ENCODE peak calls at places on chromosomes 3 and 15, in six cellular contexts. M is IMR-90, F is H9, G is neuronal stem cell, R is mesendoderm, P is H1. L is an unnamed sample.

GRCh38 chr3:47825590-47825989 is 22.7 kb downstream of the DHX30 start:
- DNase-seq in G (no peak), M (no peak), P (no peak), R (no peak), F (no peak), L (no peak)

GRCh38 chr15:70043590-70043989 is 54.1 kb downstream of the TLE3 start:
- DNase-seq in F (no peak), G (no peak), R (no peak), P (no peak), M (no peak), L (no peak)

GRCh38 chr15:51223771-51224229 is 114.6 kb downstream of the CYP19A1 start:
- DNase-seq in R (peak), M (peak), G (no peak), F (no peak), P (no peak), L (peak)

GRCh38 chr3:194407423-194407822 is 8.4 kb upstream of the GP5 start:
- DNase-seq in P (no peak), F (no peak), M (peak), G (no peak), R (no peak), L (peak)

GRCh38 chr15:48177383-48177874 is 666 bp downstream of the MYEF2 start:
- DNase-seq in G (no peak), M (peak), P (no peak), R (peak), F (no peak), L (peak)

GRCh38 chr15:81264072-81264857 is 59.7 kb downstream of the STARD5 start:
- DNase-seq in F (no peak), G (no peak), M (no peak), P (no peak), R (no peak), L (no peak)

GRCh38 chr3:73411545-73411944 is 213.2 kb downstream of the PDZRN3 start:
- DNase-seq in G (no peak), P (no peak), F (no peak), R (no peak), M (no peak), L (no peak)

GRCh38 chr3:109195812-109196211 is 59.3 kb downstream of the C3orf85 start:
- DNase-seq in M (no peak), R (peak), P (no peak), G (no peak), F (no peak), L (peak)

GRCh38 chr3:31448882-31449243 is 83.9 kb upstream of the STT3B start:
- DNase-seq in R (no peak), P (no peak), M (no peak), G (no peak), F (no peak), L (no peak)

GRCh38 chr3:138800248-138800647 is 34.5 kb downstream of the PIK3CB start:
- DNase-seq in F (no peak), M (no peak), R (no peak), G (no peak), P (no peak), L (no peak)

GRCh38 chr3:98564282-98565005 is 29.0 kb downstream of the CPOX start:
- DNase-seq in G (no peak), R (no peak), F (no peak), P (no peak), M (no peak), L (no peak)

GRCh38 chr15:53122818-53123217 is 332.7 kb upstream of the ONECUT1 start:
- DNase-seq in P (no peak), M (no peak), R (no peak), G (no peak), F (no peak), L (no peak)

GRCh38 chr15:93107646-93108045 is 18.6 kb upstream of the RGMA start:
- DNase-seq in M (no peak), F (no peak), R (no peak), G (no peak), P (no peak), L (no peak)

GRCh38 chr3:44939581-44940036 is 36.4 kb downstream of the ZDHHC3 start:
- DNase-seq in R (no peak), F (no peak), M (peak), P (no peak), G (no peak), L (peak)

GRCh38 chr3:169342652-169343051 is 320.9 kb downstream of the MECOM start:
- DNase-seq in F (no peak), M (no peak), R (peak), P (no peak), G (no peak), L (no peak)

GRCh38 chr3:101943028-101943427 is 93.7 kb downstream of the NFKBIZ start:
- DNase-seq in R (no peak), F (no peak), M (no peak), P (no peak), G (no peak), L (no peak)

GRCh38 chr15:76337739-76338554 is 1.4 kb downstream of the ISL2 start:
- DNase-seq in F (peak), M (no peak), R (peak), P (peak), G (peak), L (peak)
- H2BK15ac ChIP-seq in F (no peak), M (no peak), R (no peak), P (no peak), G (peak), L (no peak)

GRCh38 chr15:42674472-42674871 is 62.5 kb downstream of the CDAN1 start:
- DNase-seq in F (no peak), G (no peak), R (no peak), P (no peak), M (no peak), L (no peak)

GRCh38 chr15:42675021-42675420 is 61.9 kb downstream of the CDAN1 start:
- DNase-seq in F (no peak), M (no peak), G (no peak), P (no peak), R (no peak), L (no peak)

GRCh38 chr15:42681119-42681518 is 55.8 kb downstream of the CDAN1 start:
- DNase-seq in M (no peak), P (no peak), R (no peak), G (no peak), F (no peak), L (no peak)

DNA sequence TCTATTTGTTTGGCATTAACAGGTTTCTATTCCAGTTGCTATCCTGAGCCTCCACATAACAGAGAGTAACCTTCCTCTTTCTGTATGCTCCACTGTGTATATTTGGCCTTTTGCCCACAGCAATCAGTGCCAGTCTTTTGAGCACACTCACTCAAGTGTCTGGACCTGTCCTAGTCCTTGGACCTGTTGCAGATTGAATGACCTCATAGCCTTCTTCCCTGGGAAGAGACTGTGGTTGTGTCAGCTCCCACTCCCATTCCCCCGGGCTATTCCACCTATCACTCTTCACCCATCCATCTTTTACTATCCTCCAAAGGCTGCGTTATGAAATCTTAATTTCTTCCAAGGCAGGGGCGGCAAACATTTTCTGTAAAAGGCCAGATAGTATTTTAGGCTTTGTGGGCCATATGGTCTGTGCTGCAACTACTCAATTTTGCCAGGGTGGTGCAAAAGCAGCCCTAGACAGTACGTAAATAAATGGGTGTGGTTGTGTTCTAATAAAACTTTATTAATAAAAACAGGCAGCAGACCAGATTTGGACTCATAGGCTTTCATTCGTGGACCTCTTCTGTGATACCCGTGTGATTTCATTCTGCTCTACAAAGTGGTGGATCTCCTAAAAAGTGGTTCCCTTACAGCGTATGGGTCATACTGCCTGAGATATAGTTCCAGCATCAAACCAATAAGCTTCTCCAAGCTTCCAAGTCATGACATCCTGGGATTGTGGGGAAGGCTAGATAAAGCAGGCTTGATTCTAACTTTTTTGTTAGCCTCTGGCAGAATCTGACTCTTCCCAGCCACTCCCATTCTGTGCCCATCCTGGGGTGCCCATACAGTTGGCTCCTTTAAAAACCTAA is 57.4 kb downstream of the CDAN1 start:
- DNase-seq in F (no peak), R (no peak), M (no peak), G (no peak), P (no peak), L (no peak)
- H2BK15ac ChIP-seq in F (no peak), R (no peak), M (no peak), G (no peak), P (no peak), L (no peak)

DNA sequence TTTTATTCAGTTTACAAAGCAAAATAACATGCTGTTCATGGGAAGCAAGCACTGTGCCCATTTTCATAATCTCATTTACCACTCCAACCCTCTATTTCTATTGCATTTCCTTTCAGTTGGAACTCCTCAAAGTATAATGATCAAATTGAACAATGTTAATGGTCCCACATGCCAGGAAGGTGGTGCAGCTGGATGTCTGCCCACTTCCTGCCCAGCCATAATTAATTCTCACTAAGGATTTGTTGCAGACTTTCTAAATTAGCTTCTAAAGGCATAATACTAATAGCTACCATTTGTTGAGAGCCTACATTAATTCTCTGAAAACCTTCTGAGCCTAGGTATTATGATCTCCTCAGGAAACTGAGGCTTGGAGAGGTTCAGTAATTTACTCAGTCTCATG is 316.1 kb upstream of the TPM1 start:
- DNase-seq in P (no peak), F (no peak), G (no peak), M (no peak), R (no peak), L (no peak)
- H2BK15ac ChIP-seq in P (no peak), F (no peak), G (no peak), M (no peak), R (no peak), L (no peak)

GRCh38 chr15:83716605-83717004 is 62.7 kb downstream of the ADAMTSL3 start:
- DNase-seq in P (no peak), G (no peak), F (no peak), M (no peak), R (no peak), L (no peak)

GRCh38 chr15:83717010-83717409 is 63.1 kb downstream of the ADAMTSL3 start:
- DNase-seq in P (no peak), R (no peak), M (no peak), G (no peak), F (no peak), L (no peak)

GRCh38 chr15:83714888-83715287 is 61.0 kb downstream of the ADAMTSL3 start:
- DNase-seq in M (no peak), G (no peak), F (no peak), P (no peak), R (no peak), L (no peak)

GRCh38 chr15:83720466-83720865 is 66.5 kb downstream of the ADAMTSL3 start:
- DNase-seq in P (no peak), F (no peak), M (no peak), G (no peak), R (no peak), L (no peak)
- H2BK15ac ChIP-seq in P (no peak), F (no peak), M (no peak), G (no peak), R (no peak), L (no peak)

DNA sequence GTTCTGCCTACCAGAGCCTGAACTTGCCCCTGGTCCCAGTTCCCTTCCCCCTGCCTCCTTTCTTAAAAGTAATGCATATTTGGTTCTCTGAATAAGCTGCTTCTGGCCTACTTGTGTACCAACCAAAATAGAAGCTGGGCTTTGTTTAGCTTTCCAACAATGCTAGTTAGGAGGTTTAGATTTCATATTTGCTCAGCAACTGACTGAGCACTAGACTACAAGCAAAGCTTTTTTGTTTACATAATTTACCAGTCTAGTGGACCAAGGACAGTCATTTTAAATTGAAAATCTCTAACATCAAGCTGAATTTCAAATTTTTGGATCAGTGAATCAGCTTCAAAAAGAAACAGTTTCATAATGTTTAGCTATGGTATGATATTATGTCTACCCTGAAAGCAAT is 331.2 kb downstream of the ULK4 start:
- DNase-seq in G (no peak), R (no peak), M (no peak), P (no peak), F (no peak), L (no peak)
- H2BK15ac ChIP-seq in G (no peak), R (no peak), M (no peak), P (no peak), F (no peak), L (no peak)

GRCh38 chr3:129892486-129892856 is 1.0 kb downstream of the TMCC1 start:
- DNase-seq in M (no peak), F (no peak), P (no peak), G (no peak), R (no peak), L (no peak)
- H2BK15ac ChIP-seq in M (no peak), F (no peak), P (no peak), G (no peak), R (no peak), L (no peak)

DNA sequence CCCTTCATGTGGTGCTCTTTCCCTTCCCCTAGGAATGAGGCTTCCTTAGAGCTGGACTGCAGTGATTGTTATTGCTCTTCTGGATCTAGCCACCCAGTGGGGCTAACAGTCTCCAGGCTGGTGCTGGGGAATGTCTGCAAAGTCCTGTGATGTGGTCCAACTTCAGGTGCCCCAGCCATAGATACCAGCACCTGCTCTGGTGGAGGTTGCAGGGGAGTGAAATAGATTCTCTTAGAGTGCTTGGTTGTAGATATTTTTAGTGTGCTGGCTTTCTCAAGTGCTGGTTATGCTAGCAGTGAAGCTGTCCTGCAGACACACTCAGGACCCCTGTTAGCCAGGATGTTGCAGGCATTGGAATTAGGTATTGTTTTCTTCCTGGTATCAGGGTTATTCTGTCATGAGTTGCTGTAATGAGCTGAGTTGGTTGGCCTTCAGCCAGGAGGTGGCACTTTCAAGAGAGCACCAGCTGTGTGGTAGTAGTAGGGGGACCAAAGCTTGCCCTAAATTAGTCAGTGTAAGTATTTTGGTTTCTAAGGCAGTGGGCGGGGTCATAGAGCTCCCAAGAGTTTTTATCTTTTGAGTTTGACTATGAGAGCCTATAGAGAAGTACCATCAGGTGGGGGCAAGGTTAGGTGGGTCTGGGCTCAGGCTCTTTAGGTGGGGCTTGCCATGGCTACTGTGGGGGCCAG is 317.5 kb upstream of the SGO1 start:
- DNase-seq in P (no peak), G (no peak), R (no peak), F (no peak), M (no peak), L (no peak)
- H2BK15ac ChIP-seq in P (no peak), G (no peak), R (no peak), F (no peak), M (no peak), L (no peak)

L was measured in mesenchymal stem cell.